ENCODE peak calls at places on chromosomes 4 and X, in seven cellular contexts. One of them, this sample, is unnamed.

GRCh38 chr4:160537681-160538080 is 1434.8 kb downstream of the RAPGEF2 start:
- DNase-seq in GM13976: no peak
- DNase-seq in breast epithelium: no peak
- DNase-seq in A549: no peak
- DNase-seq in GM12865: no peak
- DNase-seq in stomach: no peak
- DNase-seq in GM10248: no peak
- DNase-seq in this sample: no peak

GRCh38 chrX:47366051-47366722 is 4.2 kb upstream of the ZNF157 start:
- DNase-seq in stomach: peak
- DNase-seq in breast epithelium: no peak
- DNase-seq in GM12865: peak
- DNase-seq in A549: peak
- DNase-seq in GM13976: peak
- DNase-seq in GM10248: peak
- DNase-seq in this sample: peak

GRCh38 chrX:37060999-37061398 is 52.8 kb downstream of the FAM47C start:
- DNase-seq in GM10248: peak
- DNase-seq in GM13976: peak
- DNase-seq in breast epithelium: no peak
- DNase-seq in GM12865: peak
- DNase-seq in A549: peak
- DNase-seq in stomach: no peak
- DNase-seq in this sample: peak

GRCh38 chr4:41853973-41854372 is 81.3 kb upstream of the TMEM33 start:
- DNase-seq in breast epithelium: no peak
- DNase-seq in GM10248: no peak
- DNase-seq in GM13976: no peak
- DNase-seq in stomach: no peak
- DNase-seq in GM12865: no peak
- DNase-seq in A549: peak
- DNase-seq in this sample: no peak

GRCh38 chrX:71652405-71652804 is 14.9 kb upstream of the LOC101059915 start:
- DNase-seq in A549: peak
- DNase-seq in GM10248: no peak
- DNase-seq in breast epithelium: no peak
- DNase-seq in GM13976: peak
- DNase-seq in GM12865: peak
- DNase-seq in stomach: peak
- DNase-seq in this sample: peak

GRCh38 chr4:164997941-164998340 is 20.5 kb upstream of the TRIM61 start:
- DNase-seq in GM13976: no peak
- DNase-seq in GM12865: no peak
- DNase-seq in breast epithelium: no peak
- DNase-seq in stomach: no peak
- DNase-seq in A549: no peak
- DNase-seq in GM10248: no peak
- DNase-seq in this sample: no peak

GRCh38 chr4:78370625-78371372 is 180.8 kb upstream of the ANXA3 start:
- DNase-seq in breast epithelium: no peak
- DNase-seq in GM12865: no peak
- DNase-seq in GM10248: no peak
- DNase-seq in A549: no peak
- DNase-seq in GM13976: no peak
- DNase-seq in stomach: no peak
- DNase-seq in this sample: no peak

GRCh38 chr4:152451496-152451895 is 84.4 kb downstream of the FBXW7 start:
- DNase-seq in A549: no peak
- DNase-seq in GM13976: no peak
- DNase-seq in GM12865: no peak
- DNase-seq in breast epithelium: no peak
- DNase-seq in GM10248: no peak
- DNase-seq in stomach: no peak
- DNase-seq in this sample: no peak

GRCh38 chr4:29375716-29376115 is 1344.5 kb upstream of the PCDH7 start:
- DNase-seq in breast epithelium: no peak
- DNase-seq in stomach: no peak
- DNase-seq in GM10248: no peak
- DNase-seq in A549: no peak
- DNase-seq in GM13976: no peak
- DNase-seq in GM12865: no peak
- DNase-seq in this sample: no peak

GRCh38 chrX:23797371-23798128 is 14.6 kb downstream of the SAT1 start:
- DNase-seq in GM10248: no peak
- DNase-seq in A549: no peak
- DNase-seq in stomach: no peak
- DNase-seq in breast epithelium: no peak
- DNase-seq in GM13976: no peak
- DNase-seq in GM12865: no peak
- DNase-seq in this sample: no peak

GRCh38 chr4:77636902-77637301 is 31.3 kb downstream of the CXCL13 start:
- DNase-seq in GM10248: no peak
- DNase-seq in A549: peak
- DNase-seq in stomach: peak
- DNase-seq in breast epithelium: no peak
- DNase-seq in GM13976: no peak
- DNase-seq in GM12865: no peak
- DNase-seq in this sample: no peak

GRCh38 chr4:123987408-123987807 is 590.8 kb downstream of the SPRY1 start:
- DNase-seq in GM12865: no peak
- DNase-seq in GM10248: no peak
- DNase-seq in stomach: no peak
- DNase-seq in A549: no peak
- DNase-seq in breast epithelium: no peak
- DNase-seq in GM13976: no peak
- DNase-seq in this sample: no peak

GRCh38 chrX:82816572-82816971 is 691.5 kb upstream of the POU3F4 start:
- DNase-seq in GM13976: no peak
- DNase-seq in A549: no peak
- DNase-seq in GM10248: no peak
- DNase-seq in breast epithelium: no peak
- DNase-seq in GM12865: no peak
- DNase-seq in stomach: no peak
- DNase-seq in this sample: no peak

GRCh38 chr4:32207456-32207855 is 1487.3 kb downstream of the PCDH7 start:
- DNase-seq in GM12865: no peak
- DNase-seq in stomach: no peak
- DNase-seq in breast epithelium: no peak
- DNase-seq in A549: no peak
- DNase-seq in GM13976: no peak
- DNase-seq in GM10248: no peak
- DNase-seq in this sample: no peak

GRCh38 chr4:83850435-83850834 is 314.5 kb downstream of the GPAT3 start:
- DNase-seq in A549: peak
- DNase-seq in GM10248: no peak
- DNase-seq in stomach: no peak
- DNase-seq in GM13976: no peak
- DNase-seq in GM12865: no peak
- DNase-seq in breast epithelium: no peak
- DNase-seq in this sample: no peak

GRCh38 chr4:153488006-153488718 is 22.0 kb downstream of the TMEM131L start:
- DNase-seq in GM10248: peak
- DNase-seq in GM12865: peak
- DNase-seq in breast epithelium: no peak
- DNase-seq in A549: no peak
- DNase-seq in GM13976: peak
- DNase-seq in stomach: no peak
- DNase-seq in this sample: peak

GRCh38 chr4:112650332-112650731 is 13.4 kb downstream of the LARP7 start:
- DNase-seq in GM10248: no peak
- DNase-seq in breast epithelium: no peak
- DNase-seq in stomach: no peak
- DNase-seq in GM12865: no peak
- DNase-seq in A549: no peak
- DNase-seq in GM13976: no peak
- DNase-seq in this sample: no peak

GRCh38 chr4:20778896-20779295 is 78.6 kb downstream of the PACRGL start:
- DNase-seq in GM12865: no peak
- DNase-seq in A549: no peak
- DNase-seq in stomach: no peak
- DNase-seq in GM13976: no peak
- DNase-seq in breast epithelium: no peak
- DNase-seq in GM10248: no peak
- DNase-seq in this sample: no peak

GRCh38 chr4:2125831-2126230 is 66.7 kb downstream of the NAT8L start:
- DNase-seq in breast epithelium: no peak
- DNase-seq in GM12865: no peak
- DNase-seq in GM13976: no peak
- DNase-seq in GM10248: no peak
- DNase-seq in stomach: no peak
- DNase-seq in A549: no peak
- DNase-seq in this sample: no peak

GRCh38 chr4:158739600-158739999 is 16.4 kb upstream of the PPID start:
- DNase-seq in stomach: no peak
- DNase-seq in GM13976: no peak
- DNase-seq in breast epithelium: no peak
- DNase-seq in GM10248: no peak
- DNase-seq in GM12865: no peak
- DNase-seq in A549: no peak
- DNase-seq in this sample: no peak

GRCh38 chr4:106914223-106914622 is 121.9 kb downstream of the DKK2 start:
- DNase-seq in GM13976: no peak
- DNase-seq in breast epithelium: no peak
- DNase-seq in stomach: no peak
- DNase-seq in GM10248: no peak
- DNase-seq in GM12865: no peak
- DNase-seq in A549: no peak
- DNase-seq in this sample: no peak

GRCh38 chr4:1035510-1035909 is 24.1 kb downstream of the FGFRL1 start:
- DNase-seq in GM13976: no peak
- DNase-seq in stomach: peak
- DNase-seq in GM12865: no peak
- DNase-seq in A549: no peak
- DNase-seq in breast epithelium: no peak
- DNase-seq in GM10248: no peak
- DNase-seq in this sample: no peak

DNA sequence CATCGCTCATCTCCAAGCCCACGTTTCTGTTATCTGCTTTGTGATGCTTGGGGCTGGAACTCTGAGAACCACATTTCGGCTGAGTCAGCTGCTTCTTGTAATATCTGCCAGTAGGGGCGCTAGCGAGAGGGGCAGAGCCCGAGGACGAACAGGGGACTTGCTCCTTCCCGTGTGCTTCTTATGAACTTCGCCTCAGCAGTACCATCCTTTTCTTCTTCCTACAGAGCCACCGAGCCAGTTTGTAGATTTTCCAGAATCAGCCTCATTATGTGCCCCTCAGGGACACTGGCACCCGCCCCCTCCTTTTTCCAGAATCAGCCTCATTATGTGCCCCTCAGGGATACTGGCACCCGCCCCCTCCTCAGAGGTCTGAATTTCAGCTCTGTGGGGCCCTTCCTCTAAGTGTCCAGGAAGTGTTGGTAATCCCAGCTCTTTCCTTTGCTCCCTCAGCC is 441.7 kb upstream of the RASGEF1B start:
- DNase-seq in GM13976: peak
- DNase-seq in GM10248: peak
- DNase-seq in GM12865: peak
- DNase-seq in stomach: peak
- DNase-seq in breast epithelium: no peak
- DNase-seq in A549: peak
- DNase-seq in this sample: peak
- TF ChIP-seq CTCF in GM13976: peak
- TF ChIP-seq CTCF in GM10248: peak
- TF ChIP-seq CTCF in GM12865: peak
- TF ChIP-seq CTCF in stomach: peak
- TF ChIP-seq CTCF in breast epithelium: peak
- TF ChIP-seq CTCF in A549: peak
- TF ChIP-seq CTCF in this sample: peak

GRCh38 chr4:186726440-186727148 is 2.9 kb upstream of the FAT1 start:
- DNase-seq in A549: peak
- DNase-seq in stomach: peak
- DNase-seq in breast epithelium: peak
- DNase-seq in GM12865: no peak
- DNase-seq in GM13976: no peak
- DNase-seq in GM10248: no peak
- DNase-seq in this sample: peak

GRCh38 chr4:186726150-186726439 is 2.4 kb upstream of the FAT1 start:
- DNase-seq in stomach: no peak
- DNase-seq in GM10248: no peak
- DNase-seq in A549: no peak
- DNase-seq in breast epithelium: no peak
- DNase-seq in GM12865: no peak
- DNase-seq in GM13976: no peak
- DNase-seq in this sample: peak

GRCh38 chr4:186724861-186725419 is 1.3 kb upstream of the FAT1 start:
- DNase-seq in stomach: no peak
- DNase-seq in GM12865: no peak
- DNase-seq in A549: peak
- DNase-seq in GM10248: no peak
- DNase-seq in breast epithelium: no peak
- DNase-seq in GM13976: no peak
- DNase-seq in this sample: peak

GRCh38 chr4:186724048-186724860 is 598 bp upstream of the FAT1 start:
- DNase-seq in GM10248: no peak
- DNase-seq in A549: peak
- DNase-seq in GM13976: no peak
- DNase-seq in GM12865: no peak
- DNase-seq in breast epithelium: no peak
- DNase-seq in stomach: peak
- DNase-seq in this sample: peak

GRCh38 chr4:186725422-186726149 is 1.9 kb upstream of the FAT1 start:
- DNase-seq in GM10248: no peak
- DNase-seq in breast epithelium: peak
- DNase-seq in GM13976: no peak
- DNase-seq in stomach: peak
- DNase-seq in GM12865: no peak
- DNase-seq in A549: peak
- DNase-seq in this sample: peak
- TF ChIP-seq CTCF in GM10248: no peak
- TF ChIP-seq CTCF in breast epithelium: peak
- TF ChIP-seq CTCF in GM13976: no peak
- TF ChIP-seq CTCF in stomach: peak
- TF ChIP-seq CTCF in GM12865: no peak
- TF ChIP-seq CTCF in A549: peak
- TF ChIP-seq CTCF in this sample: no peak

GRCh38 chr4:176569301-176569700 is 223.4 kb downstream of the VEGFC start:
- DNase-seq in A549: peak
- DNase-seq in breast epithelium: no peak
- DNase-seq in GM13976: no peak
- DNase-seq in stomach: no peak
- DNase-seq in GM12865: no peak
- DNase-seq in GM10248: no peak
- DNase-seq in this sample: no peak
- TF ChIP-seq CTCF in A549: no peak
- TF ChIP-seq CTCF in breast epithelium: no peak
- TF ChIP-seq CTCF in GM13976: no peak
- TF ChIP-seq CTCF in stomach: no peak
- TF ChIP-seq CTCF in GM12865: no peak
- TF ChIP-seq CTCF in GM10248: no peak
- TF ChIP-seq CTCF in this sample: no peak

DNA sequence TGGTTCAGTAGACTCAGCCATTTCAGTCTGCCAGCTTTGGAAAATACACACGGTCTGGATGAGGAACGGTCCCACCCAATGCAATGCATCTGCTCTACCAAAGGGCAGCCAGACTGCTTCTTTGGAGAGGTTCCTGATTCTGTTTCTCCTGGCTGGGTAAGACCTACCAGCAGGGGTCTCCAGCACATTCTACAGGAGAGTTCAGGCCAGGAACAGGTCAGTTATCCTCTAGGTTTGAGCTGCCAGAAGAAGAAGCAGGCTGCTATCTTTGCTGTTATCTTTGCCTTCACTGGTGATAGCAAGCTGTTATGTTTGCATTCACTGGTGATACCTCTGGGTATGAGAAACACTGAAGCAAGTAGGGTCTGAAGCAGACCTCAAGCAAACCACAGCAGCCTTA is 45.5 kb upstream of the PBDC1 start:
- DNase-seq in breast epithelium: no peak
- DNase-seq in GM10248: no peak
- DNase-seq in stomach: no peak
- DNase-seq in A549: no peak
- DNase-seq in GM13976: no peak
- DNase-seq in GM12865: peak
- DNase-seq in this sample: no peak
- TF ChIP-seq CTCF in breast epithelium: no peak
- TF ChIP-seq CTCF in GM10248: peak
- TF ChIP-seq CTCF in stomach: no peak
- TF ChIP-seq CTCF in A549: no peak
- TF ChIP-seq CTCF in GM13976: no peak
- TF ChIP-seq CTCF in GM12865: no peak
- TF ChIP-seq CTCF in this sample: no peak